ENCODE peak calls at places on chromosomes 13 and 19, in six cellular contexts. W is cardiac fibroblast, R is fibroblast of the aortic adventitia, L is SK-N-SH, H is BJ, O is astrocyte of the spinal cord. Y is an unnamed sample.

GRCh38 chr19:7326105-7326877 is 22.4 kb upstream of the ARHGEF18 start:
- DNase-seq in W (peak), R (peak), L (no peak), H (no peak), O (peak), Y (no peak)

GRCh38 chr13:57250472-57250871 is 83.5 kb downstream of the PRR20E start:
- DNase-seq in W (no peak), R (no peak), L (no peak), H (no peak), O (no peak), Y (no peak)

GRCh38 chr13:99981115-99982020 is at the start of gene ZIC2:
- DNase-seq in W (no peak), R (no peak), L (peak), H (no peak), O (peak), Y (peak)

GRCh38 chr13:40031031-40031430 is 375.6 kb downstream of the COG6 start:
- DNase-seq in W (peak), R (peak), L (no peak), H (peak), O (peak), Y (peak)

GRCh38 chr19:6213266-6213595 is 66.5 kb downstream of the MLLT1 start:
- DNase-seq in W (no peak), R (no peak), L (peak), H (no peak), O (no peak), Y (no peak)

GRCh38 chr13:71875823-71876222 is 8.8 kb upstream of the DACH1 start:
- DNase-seq in W (no peak), R (no peak), L (no peak), H (no peak), O (no peak), Y (no peak)

GRCh38 chr19:15644816-15645215 is 4.1 kb downstream of the CYP4F3 start:
- DNase-seq in W (no peak), R (no peak), L (no peak), H (no peak), O (no peak), Y (no peak)

GRCh38 chr19:44788971-44789370 is 11.3 kb downstream of the CBLC start:
- DNase-seq in W (no peak), R (no peak), L (no peak), H (no peak), O (no peak), Y (no peak)

GRCh38 chr19:1082165-1082927 is 12.8 kb downstream of the POLR2E start:
- DNase-seq in W (peak), R (peak), L (peak), H (no peak), O (peak), Y (no peak)

GRCh38 chr13:76709851-76710250 is 176.4 kb downstream of the KCTD12 start:
- DNase-seq in W (no peak), R (peak), L (no peak), H (no peak), O (no peak), Y (peak)

GRCh38 chr13:74920945-74921725 is 560.8 kb downstream of the TBC1D4 start:
- DNase-seq in W (no peak), R (no peak), L (no peak), H (no peak), O (no peak), Y (peak)

GRCh38 chr19:47002106-47002766 is 17.4 kb upstream of the NPAS1 start:
- DNase-seq in W (no peak), R (no peak), L (no peak), H (no peak), O (no peak), Y (no peak)

GRCh38 chr13:29369060-29369743 is 226.3 kb downstream of the SLC7A1 start:
- DNase-seq in W (peak), R (peak), L (peak), H (no peak), O (peak), Y (peak)

GRCh38 chr13:110116072-110116487 is 190.9 kb downstream of the COL4A1 start:
- DNase-seq in W (peak), R (peak), L (peak), H (no peak), O (peak), Y (peak)

GRCh38 chr13:40440990-40441820 is 225.2 kb downstream of the FOXO1 start:
- DNase-seq in W (peak), R (peak), L (peak), H (no peak), O (peak), Y (no peak)

GRCh38 chr13:107348471-107348870 is 780.5 kb upstream of the ARGLU1 start:
- DNase-seq in W (peak), R (no peak), L (no peak), H (no peak), O (no peak), Y (no peak)
- TF ChIP-seq CTCF in W (no peak), R (no peak), L (no peak), H (no peak), O (no peak), Y (no peak)

GRCh38 chr19:36051236-36051635 is 2.8 kb downstream of the THAP8 start:
- DNase-seq in W (no peak), R (no peak), L (no peak), H (no peak), O (no peak), Y (no peak)

GRCh38 chr19:36058481-36059179 is 3.9 kb downstream of the WDR62 start:
- DNase-seq in W (no peak), R (no peak), L (no peak), H (no peak), O (no peak), Y (no peak)

GRCh38 chr19:36051637-36052036 is 2.4 kb downstream of the THAP8 start:
- DNase-seq in W (no peak), R (no peak), L (no peak), H (no peak), O (no peak), Y (no peak)

GRCh38 chr19:36054119-36054732 is at the start of gene THAP8:
- DNase-seq in W (peak), R (peak), L (peak), H (peak), O (peak), Y (peak)

DNA sequence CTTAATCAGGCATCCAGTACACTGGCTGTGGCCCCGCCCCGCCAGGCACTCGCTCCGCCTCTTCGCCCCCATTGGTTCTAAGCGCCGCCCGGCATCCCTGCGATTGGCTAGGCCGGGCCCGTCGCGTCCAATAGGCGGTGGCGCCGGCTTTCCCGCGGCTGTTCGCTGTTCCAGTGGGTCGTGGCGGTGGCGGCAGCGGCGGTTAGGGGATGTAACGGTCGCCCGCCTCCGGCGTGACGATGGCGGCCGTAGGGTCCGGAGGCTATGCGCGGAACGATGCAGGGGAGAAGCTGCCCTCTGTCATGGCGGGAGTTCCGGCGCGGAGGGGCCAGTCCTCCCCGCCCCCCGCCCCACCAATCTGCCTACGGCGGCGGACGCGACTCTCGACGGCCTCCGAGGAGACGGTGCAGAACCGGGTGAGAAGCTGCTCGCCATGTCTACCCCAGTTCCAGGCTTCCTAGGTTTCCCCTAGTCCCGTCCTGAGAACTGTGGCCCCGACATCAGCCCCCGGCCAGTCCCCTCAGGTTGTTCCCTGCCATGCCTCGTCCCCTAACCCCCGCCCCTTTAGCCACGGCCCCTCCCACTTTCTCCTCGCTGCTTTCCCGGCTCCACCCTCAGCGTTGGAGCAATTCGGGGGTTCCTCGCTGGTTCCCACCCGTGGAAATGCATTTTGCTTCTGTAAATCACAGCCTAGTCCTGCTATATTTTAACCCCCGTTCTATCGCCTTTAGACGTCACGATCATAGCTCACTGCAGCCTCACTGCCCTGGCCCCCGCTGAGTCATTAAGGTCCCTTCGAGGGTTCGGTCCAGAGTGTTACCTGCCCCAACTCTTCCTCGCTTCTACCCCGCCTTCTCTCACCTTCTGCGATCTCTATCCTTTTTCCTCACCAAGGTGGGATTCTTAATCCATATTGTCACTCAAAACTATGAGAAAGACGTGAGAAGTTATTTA is at the start of gene WDR62:
- DNase-seq in W (peak), R (no peak), L (peak), H (no peak), O (peak), Y (peak)
- TF ChIP-seq CTCF in W (no peak), R (no peak), L (no peak), H (no peak), O (no peak), Y (peak)

GRCh38 chr19:48713041-48713863 is 6.3 kb downstream of the MAMSTR start:
- DNase-seq in W (no peak), R (no peak), L (peak), H (no peak), O (no peak), Y (no peak)
- TF ChIP-seq CTCF in W (peak), R (peak), L (peak), H (peak), O (peak), Y (peak)

GRCh38 chr13:42061943-42062342 is 13.5 kb downstream of the DGKH start:
- DNase-seq in W (no peak), R (no peak), L (no peak), H (no peak), O (no peak), Y (no peak)
- TF ChIP-seq CTCF in W (no peak), R (no peak), L (no peak), H (no peak), O (no peak), Y (no peak)

GRCh38 chr19:45882652-45883585 is 3.0 kb downstream of the IRF2BP1 start:
- DNase-seq in W (peak), R (peak), L (peak), H (peak), O (peak), Y (peak)
- TF ChIP-seq CTCF in W (peak), R (peak), L (peak), H (peak), O (peak), Y (peak)

Y was measured in HFFc6.